ENCODE peak calls at places on chromosomes 12 and 14, in five cellular contexts. U is left ventricle myocardium inferior; Y is right cardiac atrium; N is CD8-positive, alpha-beta memory T cell; G is pancreas. Z is an unnamed sample. For H3K9me3, the result is how much of the 10 kb centered on the place peaks cover.

GRCh38 chr14:73753887-73754880 is 40.0 kb upstream of the PNMA1 start:
- DNase-seq in G (no peak), U (no peak), N (no peak), Y (peak), Z (no peak)

GRCh38 chr12:57553343-57554202 is 3.7 kb downstream of the KIF5A start:
- DNase-seq in N (peak), G (no peak), Y (no peak), U (no peak), Z (no peak)

GRCh38 chr12:127008758-127009403 is 1258.1 kb upstream of the TMEM132C start:
- DNase-seq in Y (no peak), U (no peak), N (no peak), G (no peak), Z (no peak)

GRCh38 chr14:22839159-22839779 is 2.9 kb downstream of the MMP14 start:
- DNase-seq in Y (no peak), G (peak), U (no peak), N (no peak), Z (no peak)

GRCh38 chr14:69519253-69519661 is 34.7 kb downstream of the PLEKHD1 start:
- DNase-seq in N (no peak), G (no peak), Y (no peak), U (no peak), Z (no peak)

GRCh38 chr14:37655418-37655817 is 60.0 kb downstream of the TTC6 start:
- DNase-seq in U (no peak), Y (no peak), G (no peak), N (no peak), Z (no peak)

GRCh38 chr12:1351926-1352325 is 242.5 kb downstream of the FBXL14 start:
- DNase-seq in N (no peak), Y (no peak), U (no peak), G (no peak), Z (no peak)

GRCh38 chr12:130873106-130873795 is 1.4 kb downstream of the RAN start:
- DNase-seq in G (no peak), Y (no peak), U (no peak), N (no peak), Z (no peak)

GRCh38 chr12:65876898-65877721 is 52.8 kb downstream of the HMGA2 start:
- DNase-seq in N (no peak), Y (peak), U (no peak), G (no peak), Z (no peak)

GRCh38 chr12:124567035-124567672 is at the start of gene NCOR2:
- DNase-seq in Y (peak), U (no peak), G (peak), N (peak), Z (peak)

GRCh38 chr12:26572131-26572530 is 260.9 kb downstream of the ITPR2 start:
- DNase-seq in N (no peak), U (no peak), G (no peak), Y (no peak), Z (no peak)

GRCh38 chr12:113850309-113851056 is 115.6 kb downstream of the RBM19 start:
- DNase-seq in Y (peak), G (no peak), U (peak), N (no peak), Z (no peak)

GRCh38 chr14:64045091-64045490 is 192.3 kb downstream of the SYNE2 start:
- DNase-seq in Y (no peak), G (no peak), N (no peak), U (no peak), Z (no peak)

GRCh38 chr14:21268612-21269251 is 510 bp downstream of the HNRNPC start:
- DNase-seq in Y (no peak), N (peak), U (no peak), G (no peak), Z (no peak)

GRCh38 chr12:3043406-3043805 is 33.8 kb upstream of the TSPAN9 start:
- DNase-seq in N (no peak), G (no peak), U (no peak), Y (no peak), Z (no peak)

GRCh38 chr12:99453831-99454538 is 193.6 kb upstream of the GARIN6 start:
- DNase-seq in U (no peak), N (no peak), Y (no peak), G (no peak), Z (no peak)

GRCh38 chr14:79896009-79896408 is 315.3 kb downstream of the DIO2 start:
- DNase-seq in G (no peak), Y (no peak), N (no peak), U (no peak), Z (no peak)

GRCh38 chr12:49288412-49288853 is 6.5 kb upstream of the PRPH start:
- DNase-seq in N (peak), U (no peak), Y (no peak), G (peak), Z (peak)

GRCh38 chr12:109385339-109386078 is 37.8 kb downstream of the MYO1H start:
- DNase-seq in N (no peak), Y (no peak), G (no peak), U (no peak), Z (no peak)

GRCh38 chr14:49339130-49339529 is 247.1 kb downstream of the RPS29 start:
- DNase-seq in U (no peak), Y (no peak), N (no peak), G (no peak), Z (no peak)

GRCh38 chr12:125187148-125187733 is 122.0 kb downstream of the AACS start:
- DNase-seq in U (no peak), N (no peak), Y (peak), G (peak), Z (no peak)

GRCh38 chr12:78470354-78471195 is 394.0 kb upstream of the SYT1 start:
- DNase-seq in G (no peak), Y (no peak), U (no peak), N (no peak), Z (no peak)

GRCh38 chr12:128265566-128265965 is 1.4 kb upstream of the TMEM132C start:
- DNase-seq in N (no peak), U (no peak), Y (peak), G (no peak), Z (no peak)

GRCh38 chr12:55652352-55652751 is 15.7 kb downstream of the OR10P1 start:
- DNase-seq in Y (no peak), U (no peak), N (no peak), G (no peak), Z (no peak)

GRCh38 chr12:101935769-101936741 is 58.7 kb downstream of the DRAM1 start:
- DNase-seq in N (no peak), U (peak), G (no peak), Y (peak), Z (no peak)

GRCh38 chr14:23538785-23539184 is 12.8 kb downstream of the ZFHX2 start:
- DNase-seq in U (peak), G (no peak), Y (peak), N (peak), Z (no peak)

GRCh38 chr14:104693482-104694431 is 4.3 kb downstream of the INF2 start:
- DNase-seq in U (no peak), Y (peak), G (no peak), N (no peak), Z (no peak)

GRCh38 chr12:47707905-47708543 is 2.2 kb upstream of the RPAP3 start:
- DNase-seq in U (no peak), Y (no peak), N (no peak), G (no peak), Z (no peak)

GRCh38 chr14:100815478-100816285 is 10.2 kb upstream of the MEG3 start:
- DNase-seq in G (no peak), Y (no peak), U (no peak), N (no peak), Z (no peak)

GRCh38 chr14:32779845-32780244 is 158.8 kb upstream of the NPAS3 start:
- DNase-seq in N (no peak), G (no peak), U (no peak), Y (no peak), Z (no peak)

GRCh38 chr14:100211366-100211765 is 27.6 kb upstream of the YY1 start:
- DNase-seq in U (no peak), N (no peak), G (no peak), Y (no peak), Z (no peak)

GRCh38 chr14:100438271-100438670 is 115.1 kb downstream of the SLC25A47 start:
- DNase-seq in G (no peak), U (no peak), N (no peak), Y (no peak), Z (no peak)

GRCh38 chr12:111394480-111394879 is 11.2 kb upstream of the SH2B3 start:
- DNase-seq in G (no peak), Y (no peak), U (no peak), N (no peak), Z (no peak)

GRCh38 chr14:61537567-61538463 is 157.5 kb upstream of the HIF1A start:
- DNase-seq in N (no peak), U (no peak), G (no peak), Y (no peak), Z (no peak)

GRCh38 chr12:69101505-69101904 is 137.9 kb upstream of the CPSF6 start:
- DNase-seq in N (no peak), Y (no peak), U (no peak), G (no peak), Z (no peak)

GRCh38 chr14:105857223-105857815 is 330.9 kb downstream of the TMEM121 start:
- DNase-seq in U (peak), N (peak), G (peak), Y (no peak), Z (no peak)
- H3K9me3 ChIP-seq in U (under half), N (under half), G (under half), Y (under half), Z (under half)

GRCh38 chr14:106528717-106529116 is 1002.3 kb downstream of the TMEM121 start:
- DNase-seq in Y (no peak), N (no peak), U (no peak), G (no peak), Z (no peak)
- H3K9me3 ChIP-seq in Y (under half), N (under half), U (under half), G (under half), Z (under half)

DNA sequence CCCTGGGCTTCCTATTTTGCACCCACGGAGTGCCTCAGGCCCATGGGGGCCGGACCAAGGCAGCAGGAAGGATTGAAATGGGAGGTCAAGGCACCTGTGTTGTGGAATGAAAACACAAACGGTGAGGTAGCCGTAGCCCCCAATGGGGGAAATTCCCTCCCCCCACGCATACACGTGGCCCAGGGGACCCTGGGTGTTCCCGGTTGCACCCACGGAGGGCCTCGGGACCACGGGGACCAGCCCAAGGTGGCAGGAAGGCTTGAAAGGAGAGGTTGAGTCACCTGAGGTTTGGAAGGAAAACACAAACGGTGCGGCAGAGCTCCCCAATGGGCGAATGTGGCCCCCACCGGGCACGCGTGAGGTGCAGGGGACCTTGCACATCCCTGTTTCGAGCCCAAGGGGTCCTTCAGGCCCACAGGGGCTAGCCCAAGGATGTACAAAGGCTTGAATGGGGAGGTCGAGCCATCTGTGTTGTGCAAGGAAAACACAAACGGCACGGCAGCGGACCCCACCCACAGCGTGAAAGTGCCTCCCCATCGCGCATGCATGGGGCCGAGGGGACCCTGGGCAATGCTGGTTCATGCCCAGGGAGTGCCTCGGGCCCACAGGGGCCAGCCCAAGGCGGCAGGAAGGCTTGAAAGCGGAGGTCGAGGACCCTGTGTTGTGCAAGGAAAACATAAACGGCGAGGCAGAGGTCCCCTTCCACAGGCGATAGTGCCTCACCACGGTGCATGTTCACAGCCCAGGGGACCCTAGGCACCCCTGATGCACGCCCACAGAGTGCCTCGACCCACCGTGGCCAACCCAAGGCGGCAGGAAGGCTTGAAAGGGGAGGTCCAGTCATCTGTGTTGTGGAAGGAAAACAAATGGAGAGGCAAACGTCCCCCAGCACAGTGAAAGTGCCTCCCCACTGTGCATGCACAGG is 376.7 kb downstream of the ALG10 start:
- DNase-seq in Y (peak), G (peak), N (peak), U (peak), Z (no peak)
- H3K9me3 ChIP-seq in Y (under half), G (under half), N (under half), U (half or more), Z (under half)

GRCh38 chr12:133256321-133256720 is 20.6 kb upstream of the ANHX start:
- DNase-seq in U (no peak), N (no peak), G (no peak), Y (no peak), Z (no peak)
- H3K9me3 ChIP-seq in U (under half), N (under half), G (under half), Y (under half), Z (under half)

DNA sequence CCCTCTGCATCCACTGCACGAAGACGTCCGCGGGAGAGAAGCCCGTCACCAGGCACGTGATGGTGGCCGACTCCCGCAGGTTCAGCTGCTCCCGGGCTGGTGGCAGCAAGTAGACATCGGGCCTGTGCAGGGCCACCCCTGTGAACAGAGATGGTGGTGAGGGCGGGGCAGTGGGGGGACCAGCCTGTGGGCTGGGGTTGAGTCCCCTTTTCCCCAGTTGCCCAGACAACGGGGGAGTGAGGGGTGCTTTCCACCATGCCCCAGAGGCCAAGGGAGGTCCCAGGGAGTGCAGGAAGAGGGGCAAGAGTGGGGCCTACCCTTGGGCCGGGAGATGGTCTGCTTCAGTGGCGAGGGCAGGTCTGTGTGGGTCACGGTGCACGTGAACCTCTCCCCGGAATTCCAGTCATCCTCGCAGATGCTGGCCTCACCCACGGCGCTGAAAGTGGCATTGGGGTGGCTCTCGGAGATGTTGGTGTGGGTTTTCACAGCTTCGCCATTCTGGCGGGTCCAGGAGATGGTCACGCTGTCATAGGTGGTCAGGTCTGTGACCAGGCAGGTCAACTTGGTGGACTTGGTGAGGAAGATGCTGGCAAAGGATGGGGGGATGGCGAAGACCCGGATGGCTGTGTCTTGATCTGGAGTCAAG is 328.3 kb downstream of the TMEM121 start:
- DNase-seq in U (peak), G (peak), Y (peak), N (peak), Z (no peak)
- H3K9me3 ChIP-seq in U (under half), G (under half), Y (under half), N (under half), Z (under half)

DNA sequence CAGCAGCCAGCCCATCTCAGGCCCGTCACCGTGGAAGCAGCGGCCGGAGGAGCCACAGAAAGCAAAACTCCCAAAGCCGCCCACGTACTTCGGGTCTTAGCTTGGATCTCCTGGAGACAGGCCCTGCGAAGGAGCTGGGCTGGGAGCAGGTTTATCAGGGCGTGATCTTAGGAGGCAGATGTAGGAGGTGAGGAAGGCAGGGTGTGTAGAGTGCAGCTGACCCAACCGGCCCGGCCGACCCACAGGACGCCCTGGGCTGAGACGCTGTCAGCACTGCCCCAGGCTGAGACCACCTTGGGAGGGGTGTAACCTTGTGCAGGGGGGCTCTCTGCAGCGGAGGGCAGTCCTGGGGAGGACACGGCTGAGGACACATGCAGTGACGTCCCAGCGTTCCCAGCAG is 30.7 kb upstream of the FBRSL1 start:
- DNase-seq in U (no peak), Y (peak), G (no peak), N (no peak), Z (no peak)
- H3K9me3 ChIP-seq in U (under half), Y (under half), G (under half), N (under half), Z (under half)

DNA sequence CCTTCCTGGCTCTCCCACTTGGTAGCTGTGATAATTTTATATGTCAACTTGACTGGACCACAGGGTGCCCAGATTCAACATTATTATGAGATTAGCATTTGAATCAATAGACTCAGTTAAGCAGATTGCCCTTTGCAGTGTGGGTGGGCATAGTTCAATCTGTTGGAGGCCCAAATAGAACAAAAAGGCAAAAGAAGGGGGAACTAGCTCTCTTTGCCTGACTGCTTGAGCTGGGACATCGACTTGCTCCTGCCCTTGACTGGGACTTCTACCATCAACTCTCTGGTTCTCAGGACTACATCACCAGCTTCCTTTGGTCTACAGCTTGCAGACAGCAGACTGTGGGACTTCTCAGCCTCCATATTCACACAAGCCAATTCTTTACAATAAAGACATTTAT is 1189.2 kb downstream of the BCL11B start:
- DNase-seq in Y (no peak), N (no peak), U (no peak), G (no peak), Z (no peak)
- H3K9me3 ChIP-seq in Y (under half), N (under half), U (under half), G (under half), Z (under half)

GRCh38 chr12:38120438-38120837 is 196.1 kb upstream of the ALG10B start:
- DNase-seq in Y (no peak), U (no peak), G (no peak), N (no peak), Z (no peak)
- H3K9me3 ChIP-seq in Y (under half), U (under half), G (under half), N (under half), Z (under half)

GRCh38 chr12:122860854-122861585 is 25.8 kb downstream of the HIP1R start:
- DNase-seq in G (peak), Y (peak), N (no peak), U (no peak), Z (no peak)
- H3K9me3 ChIP-seq in G (under half), Y (under half), N (under half), U (under half), Z (under half)

Z was measured in T-helper 17 cell.